ENCODE peak calls at places on chromosomes 11 and 22, in ten cellular contexts. Y, J, Q, C, X, U, A, P, T and S are unnamed samples.

GRCh38 chr22:37156686-37157435 is 7.1 kb upstream of the IL2RB start:
- DNase-seq in Y (no peak), J (no peak), Q (no peak), C (no peak), X (no peak), U (no peak), A (no peak), P (no peak), T (no peak), S (no peak)

GRCh38 chr22:19663286-19663815 is 51.0 kb upstream of the SEPTIN5 start:
- DNase-seq in Y (no peak), J (no peak), Q (no peak), C (peak), X (peak), U (no peak), A (peak), P (no peak), T (peak), S (peak)

GRCh38 chr11:63635762-63636465 is 21.7 kb upstream of the PLAAT3 start:
- DNase-seq in Y (peak), J (peak), Q (peak), C (peak), X (peak), U (peak), A (peak), P (peak), T (no peak), S (peak)

GRCh38 chr22:22925146-22925794 is 37.7 kb downstream of the IGLL5 start:
- DNase-seq in Y (no peak), J (no peak), Q (no peak), C (no peak), X (no peak), U (no peak), A (no peak), P (no peak), T (no peak), S (no peak)

GRCh38 chr11:76410771-76411423 is 29.8 kb downstream of the GVQW3 start:
- DNase-seq in Y (no peak), J (no peak), Q (no peak), C (no peak), X (no peak), U (no peak), A (no peak), P (no peak), T (no peak), S (no peak)

GRCh38 chr11:75191330-75191717 is 40.4 kb downstream of the SLCO2B1 start:
- DNase-seq in Y (no peak), J (no peak), Q (no peak), C (no peak), X (no peak), U (no peak), A (peak), P (no peak), T (no peak), S (no peak)

GRCh38 chr22:20581503-20582170 is 74.2 kb downstream of the MED15 start:
- DNase-seq in Y (no peak), J (no peak), Q (no peak), C (no peak), X (no peak), U (no peak), A (no peak), P (peak), T (no peak), S (no peak)

GRCh38 chr22:40436460-40437431 is 66.4 kb downstream of the SGSM3 start:
- DNase-seq in Y (peak), J (no peak), Q (peak), C (peak), X (peak), U (peak), A (peak), P (no peak), T (peak), S (peak)

GRCh38 chr22:22400099-22400498 is 108.4 kb downstream of the ZNF280B start:
- DNase-seq in Y (no peak), J (no peak), Q (no peak), C (no peak), X (no peak), U (no peak), A (no peak), P (no peak), T (no peak), S (no peak)

GRCh38 chr11:2663506-2663905 is 36.3 kb downstream of the KCNQ1OT1 start:
- DNase-seq in Y (no peak), J (peak), Q (no peak), C (peak), X (no peak), U (no peak), A (no peak), P (no peak), T (no peak), S (no peak)

GRCh38 chr11:33830903-33831648 is 56.8 kb upstream of the FBXO3 start:
- DNase-seq in Y (no peak), J (no peak), Q (no peak), C (no peak), X (peak), U (no peak), A (no peak), P (no peak), T (no peak), S (no peak)

GRCh38 chr11:46106530-46107407 is 14.5 kb downstream of the PHF21A start:
- DNase-seq in Y (no peak), J (no peak), Q (no peak), C (no peak), X (no peak), U (no peak), A (no peak), P (no peak), T (no peak), S (no peak)

GRCh38 chr11:92627615-92628201 is 341.7 kb upstream of the MTNR1B start:
- DNase-seq in Y (no peak), J (no peak), Q (no peak), C (no peak), X (peak), U (no peak), A (no peak), P (no peak), T (no peak), S (no peak)

GRCh38 chr11:68380786-68381622 is 68.6 kb downstream of the LRP5 start:
- DNase-seq in Y (peak), J (no peak), Q (no peak), C (no peak), X (no peak), U (no peak), A (peak), P (no peak), T (no peak), S (no peak)

GRCh38 chr11:76616676-76617552 is 53.6 kb downstream of the LRRC32 start:
- DNase-seq in Y (no peak), J (no peak), Q (no peak), C (no peak), X (no peak), U (no peak), A (no peak), P (no peak), T (no peak), S (no peak)

GRCh38 chr11:83097671-83098070 is 26.0 kb upstream of the RAB30 start:
- DNase-seq in Y (no peak), J (no peak), Q (no peak), C (no peak), X (no peak), U (no peak), A (no peak), P (no peak), T (no peak), S (no peak)

GRCh38 chr11:128421577-128421976 is 165.8 kb downstream of the ETS1 start:
- DNase-seq in Y (no peak), J (no peak), Q (no peak), C (no peak), X (no peak), U (no peak), A (no peak), P (no peak), T (no peak), S (no peak)

GRCh38 chr11:128098840-128099239 is 488.5 kb downstream of the ETS1 start:
- DNase-seq in Y (no peak), J (no peak), Q (no peak), C (no peak), X (no peak), U (no peak), A (no peak), P (no peak), T (no peak), S (no peak)

GRCh38 chr11:111833524-111833923 is 37.9 kb downstream of the ALG9 start:
- DNase-seq in Y (no peak), J (no peak), Q (no peak), C (no peak), X (no peak), U (no peak), A (no peak), P (no peak), T (no peak), S (no peak)

GRCh38 chr22:31944700-31945477 is 554 bp downstream of the YWHAH start:
- DNase-seq in Y (peak), J (no peak), Q (peak), C (no peak), X (no peak), U (peak), A (peak), P (no peak), T (no peak), S (no peak)

GRCh38 chr22:24807284-24807950 is 1.4 kb downstream of the SGSM1 start:
- DNase-seq in Y (no peak), J (no peak), Q (no peak), C (no peak), X (no peak), U (no peak), A (no peak), P (no peak), T (no peak), S (no peak)

GRCh38 chr11:69892986-69893555 is 73.9 kb upstream of the FGF3 start:
- DNase-seq in Y (no peak), J (no peak), Q (no peak), C (no peak), X (no peak), U (no peak), A (no peak), P (no peak), T (no peak), S (no peak)

GRCh38 chr22:30539368-30539767 is 7.2 kb downstream of the SEC14L6 start:
- DNase-seq in Y (no peak), J (no peak), Q (no peak), C (no peak), X (no peak), U (no peak), A (no peak), P (no peak), T (no peak), S (no peak)

GRCh38 chr11:103601230-103601846 is 435.1 kb upstream of the DDI1 start:
- DNase-seq in Y (peak), J (no peak), Q (peak), C (peak), X (peak), U (peak), A (peak), P (no peak), T (peak), S (peak)

DNA sequence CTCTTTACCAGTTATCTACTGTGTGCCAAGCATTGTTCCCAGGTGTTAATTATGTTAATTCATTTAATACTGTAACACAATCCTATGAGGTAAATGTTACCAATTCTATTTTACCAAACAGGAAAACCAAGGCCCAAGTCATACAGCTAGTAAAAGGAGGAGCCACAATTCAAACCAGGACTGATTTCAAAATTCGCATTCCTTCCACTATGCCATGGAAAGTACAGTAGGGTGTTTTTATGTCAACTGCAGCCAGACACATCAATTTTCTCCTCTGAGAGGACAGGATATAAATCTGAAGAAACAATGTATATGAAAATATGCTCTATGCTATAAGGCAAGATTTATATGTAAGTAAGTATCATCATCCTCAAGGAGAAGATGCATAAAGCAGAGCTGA is 104.3 kb downstream of the RPL27A start:
- DNase-seq in Y (no peak), J (no peak), Q (no peak), C (no peak), X (peak), U (no peak), A (no peak), P (no peak), T (no peak), S (no peak)
- TF ChIP-seq CTCF in Y (no peak), J (no peak), Q (no peak), C (no peak), X (peak), U (no peak), A (no peak), P (no peak), T (peak), S (no peak)

DNA sequence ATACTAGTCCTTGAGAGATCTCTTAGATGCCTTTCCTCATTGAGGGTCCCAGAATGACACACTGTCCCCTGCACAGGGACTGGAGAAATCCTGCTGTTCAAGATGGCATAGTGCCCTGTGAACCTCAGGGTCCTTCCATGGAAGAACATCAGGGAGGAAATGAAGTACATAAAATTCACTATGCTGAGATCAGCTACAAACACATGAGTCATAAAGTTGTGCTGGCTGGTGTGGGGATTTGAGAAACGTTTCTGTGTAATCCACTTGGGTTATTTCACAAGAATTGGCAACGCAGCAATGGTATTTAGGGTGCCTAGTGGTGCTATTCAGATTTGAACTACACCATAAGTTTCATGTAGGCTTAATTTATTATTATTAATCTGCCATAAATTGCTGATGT is 174.4 kb downstream of the MAML2 start:
- DNase-seq in Y (peak), J (peak), Q (no peak), C (no peak), X (peak), U (no peak), A (peak), P (no peak), T (no peak), S (no peak)
- TF ChIP-seq CTCF in Y (no peak), J (no peak), Q (no peak), C (no peak), X (no peak), U (no peak), A (no peak), P (no peak), T (no peak), S (no peak)

GRCh38 chr11:8011383-8011782 is 24.2 kb downstream of the EIF3F start:
- DNase-seq in Y (no peak), J (no peak), Q (no peak), C (no peak), X (no peak), U (no peak), A (no peak), P (no peak), T (no peak), S (no peak)

GRCh38 chr11:8009856-8010255 is 22.7 kb downstream of the EIF3F start:
- DNase-seq in Y (no peak), J (no peak), Q (no peak), C (no peak), X (no peak), U (no peak), A (no peak), P (no peak), T (no peak), S (no peak)

GRCh38 chr11:8005556-8005955 is 18.4 kb downstream of the EIF3F start:
- DNase-seq in Y (no peak), J (no peak), Q (no peak), C (no peak), X (no peak), U (no peak), A (no peak), P (no peak), T (no peak), S (no peak)

GRCh38 chr11:8006349-8006977 is 19.3 kb downstream of the EIF3F start:
- DNase-seq in Y (peak), J (peak), Q (peak), C (peak), X (peak), U (no peak), A (peak), P (peak), T (peak), S (peak)

DNA sequence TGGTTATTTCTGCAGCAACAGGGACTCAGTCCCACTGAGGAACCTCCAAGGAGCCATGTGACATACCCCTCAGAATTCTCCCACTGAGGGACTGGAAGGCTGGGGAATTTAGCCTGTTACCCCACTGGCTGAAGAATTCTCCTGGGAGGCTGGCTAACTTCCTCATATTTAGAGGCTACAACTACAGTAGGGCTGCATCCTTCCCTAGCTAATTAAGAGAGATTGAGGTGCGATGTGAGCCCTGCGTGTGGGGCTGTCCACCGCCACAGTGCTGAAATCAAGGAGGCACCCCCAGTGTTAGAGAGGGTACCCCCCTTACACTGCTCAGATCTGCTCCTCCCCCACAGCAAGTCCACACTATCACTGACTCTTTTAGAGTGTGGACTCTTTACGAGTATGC is 21.1 kb downstream of the EIF3F start:
- DNase-seq in Y (no peak), J (no peak), Q (no peak), C (no peak), X (no peak), U (no peak), A (no peak), P (no peak), T (no peak), S (no peak)
- TF ChIP-seq CTCF in Y (no peak), J (no peak), Q (no peak), C (no peak), X (no peak), U (no peak), A (no peak), P (no peak), T (no peak), S (no peak)

GRCh38 chr11:119100960-119101349 is 698 bp downstream of the DPAGT1 start:
- DNase-seq in Y (no peak), J (no peak), Q (no peak), C (no peak), X (no peak), U (no peak), A (no peak), P (no peak), T (no peak), S (no peak)

GRCh38 chr11:119099707-119100106 is 1.9 kb downstream of the DPAGT1 start:
- DNase-seq in Y (no peak), J (no peak), Q (no peak), C (no peak), X (no peak), U (no peak), A (no peak), P (no peak), T (no peak), S (no peak)

GRCh38 chr11:119101367-119101758 is 290 bp downstream of the DPAGT1 start:
- DNase-seq in Y (no peak), J (no peak), Q (peak), C (no peak), X (no peak), U (no peak), A (no peak), P (no peak), T (no peak), S (no peak)

GRCh38 chr11:119101759-119102423 is at the start of gene DPAGT1:
- DNase-seq in Y (peak), J (peak), Q (peak), C (peak), X (peak), U (peak), A (peak), P (peak), T (peak), S (peak)

GRCh38 chr11:119100246-119100959 is 1.2 kb downstream of the DPAGT1 start:
- DNase-seq in Y (peak), J (no peak), Q (no peak), C (no peak), X (peak), U (no peak), A (peak), P (no peak), T (no peak), S (no peak)
- TF ChIP-seq CTCF in Y (peak), J (no peak), Q (peak), C (peak), X (peak), U (no peak), A (no peak), P (peak), T (peak), S (peak)